ENCODE peak calls at places on chromosomes 6 and 20, in six cellular contexts. O is bronchial epithelial cell, W is fibroblast of lung, V is transverse colon, Q is uterus, P is PC-3. A is an unnamed sample.

GRCh38 chr6:89917801-89918366 is 23.6 kb downstream of the GJA10 start:
- DNase-seq in P (no peak), V (no peak), W (no peak), O (no peak), Q (no peak), A (no peak)

GRCh38 chr20:60327971-60328660 is 369.9 kb downstream of the CDH26 start:
- DNase-seq in O (no peak), Q (no peak), W (no peak), P (no peak), V (no peak), A (no peak)

GRCh38 chr6:156919819-156920379 is 142.7 kb downstream of the ARID1B start:
- DNase-seq in V (no peak), Q (no peak), O (no peak), P (no peak), W (no peak), A (no peak)

GRCh38 chr20:2026004-2026403 is 32.1 kb upstream of the PDYN start:
- DNase-seq in O (no peak), Q (no peak), P (no peak), V (no peak), W (no peak), A (no peak)

GRCh38 chr20:59102722-59103415 is 60.3 kb upstream of the PRELID3B start:
- DNase-seq in O (no peak), P (no peak), Q (no peak), W (no peak), V (no peak), A (no peak)

GRCh38 chr6:70520575-70520974 is 46.2 kb upstream of the SDHAF4 start:
- DNase-seq in O (peak; percentile 10), P (peak; percentile 22), V (no peak), W (peak; percentile 36), Q (no peak), A (no peak)

GRCh38 chr6:145116591-145117178 is 618.6 kb downstream of the EPM2A start:
- DNase-seq in W (no peak), Q (no peak), O (peak; percentile 91), P (peak; percentile 33), V (no peak), A (no peak)

GRCh38 chr6:22785036-22785435 is 215.7 kb downstream of the HDGFL1 start:
- DNase-seq in O (no peak), P (no peak), V (no peak), Q (no peak), W (peak; percentile 28), A (no peak)

GRCh38 chr20:41163821-41164220 is 26.5 kb downstream of the PLCG1 start:
- DNase-seq in P (no peak), Q (no peak), O (no peak), V (no peak), W (no peak), A (no peak)

GRCh38 chr20:45695496-45695895 is 6.3 kb upstream of the WFDC13 start:
- DNase-seq in O (peak; percentile 57), P (peak; percentile 58), Q (no peak), V (no peak), W (no peak), A (no peak)

GRCh38 chr6:166541366-166541765 is 45.1 kb downstream of the RAMACL start:
- DNase-seq in P (no peak), V (no peak), Q (no peak), W (no peak), O (no peak), A (no peak)

GRCh38 chr6:121961726-121962125 is 437.7 kb upstream of the HSF2 start:
- DNase-seq in Q (no peak), W (no peak), O (no peak), P (no peak), V (no peak), A (no peak)

GRCh38 chr6:16677458-16677857 is 83.8 kb downstream of the ATXN1 start:
- DNase-seq in W (no peak), O (peak; percentile 40), Q (no peak), P (peak; percentile 27), V (no peak), A (no peak)

GRCh38 chr6:42740725-42741124 is 5.2 kb downstream of the TBCC start:
- DNase-seq in V (no peak), O (no peak), W (no peak), P (no peak), Q (no peak), A (no peak)

GRCh38 chr6:41372526-41373366 is 37.3 kb downstream of the NCR2 start:
- DNase-seq in P (no peak), Q (no peak), W (peak; percentile 9), O (no peak), V (no peak), A (no peak)

GRCh38 chr20:58021481-58021880 is 207.0 kb downstream of the ANKRD60 start:
- DNase-seq in O (no peak), W (no peak), V (no peak), P (no peak), Q (peak; percentile 57), A (no peak)

GRCh38 chr6:13929196-13929595 is 4.4 kb downstream of the RNF182 start:
- DNase-seq in Q (no peak), W (no peak), P (no peak), O (no peak), V (no peak), A (no peak)

GRCh38 chr6:139977887-139978332 is 603.5 kb upstream of the CITED2 start:
- DNase-seq in V (no peak), O (peak; percentile 73), P (peak; percentile 61), W (peak; percentile 62), Q (no peak), A (no peak)

GRCh38 chr20:62652051-62652893 is 10.0 kb downstream of the SLCO4A1 start:
- DNase-seq in P (peak; percentile 84), W (peak; percentile 100), Q (peak; percentile 93), O (peak; percentile 92), V (peak; percentile 94), A (peak; percentile 93)

GRCh38 chr6:94424692-94425091 is 1005.3 kb upstream of the EPHA7 start:
- DNase-seq in Q (no peak), W (no peak), O (no peak), P (no peak), V (no peak), A (no peak)

GRCh38 chr6:151430886-151431285 is 21.0 kb downstream of the RMND1 start:
- DNase-seq in W (no peak), Q (no peak), P (no peak), O (no peak), V (no peak), A (no peak)
- TF ChIP-seq CTCF in W (no peak), Q (no peak), P (no peak), O (no peak), V (no peak), A (no peak)

GRCh38 chr6:163183791-163184190 is 230.7 kb upstream of the QKI start:
- DNase-seq in O (no peak), P (no peak), V (no peak), W (peak; percentile 2), Q (no peak), A (no peak)
- TF ChIP-seq CTCF in O (no peak), P (no peak), V (no peak), W (no peak), Q (no peak), A (no peak)

DNA sequence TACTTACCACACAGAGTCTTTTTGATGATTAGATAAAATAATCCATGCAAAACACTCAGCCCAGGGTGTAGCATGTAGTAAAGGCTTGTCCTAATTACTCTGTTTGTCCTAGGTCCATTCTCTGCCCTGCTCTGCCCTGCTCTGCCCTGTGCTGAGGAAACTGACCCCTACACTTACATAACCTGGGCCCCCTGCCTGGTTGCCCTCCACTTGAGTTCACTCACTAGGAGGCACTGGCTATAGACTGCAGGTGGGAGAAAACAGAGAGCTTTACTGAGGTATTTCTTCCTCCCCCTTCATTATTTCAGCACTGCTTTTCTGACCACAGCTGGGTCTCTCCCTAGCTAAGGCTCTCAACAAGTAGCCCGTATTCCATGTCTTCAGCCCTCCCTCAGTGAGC is 70.9 kb upstream of the TBX18 start:
- DNase-seq in O (no peak), Q (no peak), P (no peak), W (no peak), V (no peak), A (no peak)
- TF ChIP-seq CTCF in O (no peak), Q (no peak), P (no peak), W (no peak), V (no peak), A (no peak)

DNA sequence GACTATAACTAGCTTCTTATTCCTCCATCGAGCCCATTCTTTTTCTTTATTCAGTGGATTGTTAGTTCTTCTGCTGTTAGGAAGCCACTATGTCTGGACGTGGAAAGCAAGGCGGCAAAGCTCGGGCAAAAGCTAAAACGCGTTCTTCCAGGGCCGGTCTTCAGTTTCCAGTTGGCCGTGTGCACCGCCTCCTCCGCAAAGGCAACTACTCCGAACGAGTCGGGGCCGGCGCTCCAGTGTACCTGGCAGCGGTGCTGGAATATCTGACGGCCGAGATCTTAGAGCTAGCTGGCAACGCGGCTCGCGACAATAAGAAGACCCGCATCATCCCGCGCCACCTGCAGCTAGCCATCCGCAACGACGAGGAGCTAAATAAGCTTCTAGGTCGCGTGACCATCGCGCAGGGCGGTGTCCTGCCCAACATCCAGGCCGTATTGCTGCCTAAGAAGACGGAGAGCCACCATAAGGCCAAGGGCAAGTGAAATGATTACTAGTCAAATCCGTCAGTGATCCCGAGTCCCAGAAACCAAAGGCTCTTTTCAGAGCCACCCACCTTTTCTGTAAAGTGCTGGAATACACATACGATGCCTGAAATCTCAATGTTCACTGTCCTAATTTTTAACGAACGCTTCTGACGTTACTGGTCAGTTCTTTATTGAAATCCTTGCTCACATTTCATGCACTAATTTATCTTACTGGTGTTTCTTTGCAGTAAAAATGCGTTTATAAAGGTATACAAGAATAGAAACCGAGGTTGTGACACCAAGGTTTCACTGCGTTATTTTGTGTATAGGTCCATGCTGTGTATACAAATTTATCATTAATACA is 129.9 kb downstream of the HFE start:
- DNase-seq in V (peak; percentile 90), O (peak; percentile 33), Q (peak; percentile 83), P (no peak), W (peak; percentile 92), A (peak; percentile 82)
- TF ChIP-seq CTCF in V (peak; percentile 76), O (peak; percentile 59), Q (peak; percentile 26), P (peak; percentile 35), W (peak; percentile 53), A (peak; percentile 59)

GRCh38 chr6:32947552-32948465 is 5.1 kb downstream of the HLA-DMA start:
- DNase-seq in O (peak; percentile 62), P (peak; percentile 75), Q (no peak), V (peak; percentile 69), W (peak; percentile 54), A (peak; percentile 88)
- TF ChIP-seq CTCF in O (peak; percentile 71), P (peak; percentile 82), Q (peak; percentile 38), V (peak; percentile 73), W (peak; percentile 45), A (peak; percentile 48)